ENCODE peak calls at places on chromosomes 3 and 15, in nine cellular contexts. J is H1, A is heart left ventricle, K is adrenal gland, T is IMR-90, L is transverse colon, W is suprapubic skin, M is A549, I is tibial nerve. S is an unnamed sample.
A peak's percentile ranks its signal among the peaks of the same experiment; 100 is the strongest.

GRCh38 chr3:181901626-181902025 is 189.9 kb downstream of the SOX2 start:
- DNase-seq in J (no peak), A (no peak), K (no peak), T (no peak), L (no peak), W (no peak), M (no peak), I (no peak), S (no peak)

GRCh38 chr15:39969871-39970270 is 36.0 kb downstream of the EIF2AK4 start:
- DNase-seq in J (no peak), A (peak; percentile 44), K (no peak), T (peak; percentile 6), L (peak; percentile 81), W (peak; percentile 81), M (no peak), I (peak; percentile 34), S (no peak)

GRCh38 chr3:94414412-94414811 is 351.6 kb downstream of the NSUN3 start:
- DNase-seq in J (no peak), A (no peak), K (no peak), T (no peak), L (no peak), W (no peak), M (no peak), I (no peak), S (no peak)

GRCh38 chr3:58298189-58298588 is 7.9 kb upstream of the RPP14 start:
- DNase-seq in J (no peak), A (no peak), K (no peak), T (no peak), L (no peak), W (no peak), M (no peak), I (no peak), S (peak; percentile 22)

GRCh38 chr3:24145481-24145880 is 200.4 kb downstream of the NR1D2 start:
- DNase-seq in J (no peak), A (no peak), K (no peak), T (peak; percentile 9), L (no peak), W (no peak), M (no peak), I (no peak), S (no peak)

GRCh38 chr3:111333642-111334041 is 208.4 kb upstream of the CD96 start:
- DNase-seq in J (no peak), A (no peak), K (no peak), T (peak; percentile 36), L (no peak), W (no peak), M (no peak), I (no peak), S (no peak)

GRCh38 chr3:31779514-31779913 is 201.5 kb downstream of the OSBPL10 start:
- DNase-seq in J (no peak), A (no peak), K (no peak), T (no peak), L (no peak), W (no peak), M (no peak), I (no peak), S (no peak)

GRCh38 chr3:65732060-65732933 is 306.4 kb downstream of the MAGI1 start:
- DNase-seq in J (no peak), A (no peak), K (peak; percentile 26), T (peak; percentile 80), L (no peak), W (no peak), M (peak; percentile 33), I (no peak), S (no peak)

GRCh38 chr3:182596673-182597410 is 196.5 kb upstream of the ATP11B start:
- DNase-seq in J (no peak), A (no peak), K (no peak), T (no peak), L (no peak), W (no peak), M (no peak), I (no peak), S (no peak)

GRCh38 chr3:146160964-146161724 is at the start of gene PLOD2:
- DNase-seq in J (peak; percentile 77), A (peak; percentile 77), K (peak; percentile 81), T (peak; percentile 92), L (peak; percentile 83), W (peak; percentile 75), M (peak; percentile 56), I (peak; percentile 25), S (peak; percentile 14)

GRCh38 chr3:146161725-146162047 is 702 bp upstream of the PLOD2 start:
- DNase-seq in J (no peak), A (peak; percentile 57), K (peak; percentile 43), T (peak; percentile 63), L (peak; percentile 55), W (no peak), M (no peak), I (no peak), S (no peak)

GRCh38 chr3:146159037-146159436 is 1.9 kb downstream of the PLOD2 start:
- DNase-seq in J (no peak), A (no peak), K (no peak), T (no peak), L (no peak), W (no peak), M (no peak), I (no peak), S (no peak)

GRCh38 chr3:146159616-146160232 is 1.3 kb downstream of the PLOD2 start:
- DNase-seq in J (no peak), A (no peak), K (no peak), T (no peak), L (no peak), W (no peak), M (no peak), I (no peak), S (no peak)

GRCh38 chr3:146160233-146160963 is 586 bp downstream of the PLOD2 start:
- DNase-seq in J (peak; percentile 71), A (peak; percentile 66), K (peak; percentile 67), T (peak; percentile 79), L (peak; percentile 66), W (peak; percentile 77), M (peak; percentile 65), I (peak; percentile 29), S (peak; percentile 29)
- TF ChIP-seq CTCF in J (peak; percentile 53), A (no peak), K (peak; percentile 55), T (peak; percentile 57), L (peak; percentile 48), W (peak; percentile 33), M (peak; percentile 44), I (peak; percentile 46), S (peak; percentile 32)

DNA sequence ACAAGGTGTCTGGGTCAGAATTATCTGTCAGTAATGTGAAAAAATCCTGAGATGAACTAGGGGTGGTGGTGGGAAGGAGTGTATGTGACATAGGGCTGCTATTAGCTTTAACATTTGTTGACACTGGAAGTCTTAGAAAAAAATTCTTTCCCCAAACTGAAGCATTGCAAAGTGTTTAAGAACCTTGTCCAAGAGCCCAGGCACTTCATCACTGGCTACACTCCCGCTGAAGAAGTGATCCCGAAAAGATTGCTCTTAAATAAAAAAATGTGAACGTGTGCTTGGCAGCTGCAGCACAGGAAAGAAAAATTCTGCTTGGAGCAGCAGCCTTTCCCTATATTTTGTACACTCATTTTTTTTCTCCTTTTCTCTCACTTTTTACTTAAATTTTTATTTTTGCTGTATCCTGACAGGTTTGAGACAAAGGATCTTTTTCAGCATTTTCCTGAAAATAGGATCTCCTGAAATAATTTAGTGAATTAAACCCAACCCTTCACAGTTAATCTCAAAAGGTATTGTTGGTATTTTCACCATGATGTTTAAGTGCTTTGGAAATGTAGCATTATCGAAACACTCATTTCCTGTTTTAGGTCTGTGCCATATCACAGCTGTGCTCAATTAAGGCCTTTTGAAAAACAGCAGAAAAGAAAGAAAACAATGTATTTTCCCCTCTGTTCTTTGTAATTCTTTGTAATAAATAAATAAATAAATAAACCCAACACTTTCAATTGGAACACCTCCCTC is 477.6 kb downstream of the ZNF385D start:
- DNase-seq in J (no peak), A (no peak), K (no peak), T (peak; percentile 2), L (no peak), W (no peak), M (no peak), I (no peak), S (no peak)
- TF ChIP-seq POLR2A in J (no peak), A (no peak), K (no peak), T (no peak), L (no peak), W (no peak), M (no peak), I (no peak), S (no peak)

GRCh38 chr3:189496375-189497138 is 134.6 kb upstream of the TP63 start:
- DNase-seq in J (no peak), A (no peak), K (no peak), T (no peak), L (no peak), W (no peak), M (no peak), I (no peak), S (no peak)
- TF ChIP-seq CTCF in J (no peak), A (no peak), K (no peak), T (no peak), L (no peak), W (no peak), M (no peak), I (no peak), S (no peak)

GRCh38 chr3:120102232-120102631 is 8.0 kb upstream of the GSK3B start:
- DNase-seq in J (no peak), A (no peak), K (no peak), T (no peak), L (no peak), W (no peak), M (no peak), I (no peak), S (no peak)
- TF ChIP-seq POLR2A in J (no peak), A (no peak), K (no peak), T (no peak), L (no peak), W (no peak), M (no peak), I (no peak), S (no peak)

S was measured in gastrocnemius medialis.